ENCODE peak calls at places on chromosome 3, in eight cellular contexts. O is HT1080, K is AG09309, H is GM04503, Q is B cell, W is RPMI8226, E is endothelial cell, R is NCI-H446. N is an unnamed sample.

GRCh38 chr3:55664387-55664786 is 177.3 kb upstream of the WNT5A start:
- DNase-seq in O (no peak), H (no peak), R (no peak), W (no peak), E (no peak), K (no peak), Q (no peak), N (no peak)

GRCh38 chr3:179954226-179954870 is 82.4 kb downstream of the PEX5L start:
- DNase-seq in W (peak; percentile 76), R (no peak), H (no peak), E (no peak), K (no peak), Q (no peak), O (no peak), N (no peak)

GRCh38 chr3:69872783-69873378 is 126.7 kb upstream of the SAMMSON start:
- DNase-seq in O (no peak), E (no peak), Q (no peak), R (no peak), W (no peak), H (no peak), K (no peak), N (no peak)

GRCh38 chr3:192917258-192917507 is 473 bp downstream of the MB21D2 start:
- DNase-seq in Q (peak; percentile 9), H (no peak), E (peak; percentile 39), W (peak; percentile 35), R (no peak), K (no peak), O (no peak), N (no peak)

GRCh38 chr3:195126073-195126605 is 144.8 kb downstream of the XXYLT1 start:
- DNase-seq in O (no peak), E (no peak), W (no peak), K (no peak), H (no peak), Q (no peak), R (no peak), N (no peak)

GRCh38 chr3:177060492-177060891 is 136.8 kb downstream of the TBL1XR1 start:
- DNase-seq in O (no peak), H (no peak), E (no peak), W (no peak), R (no peak), K (no peak), Q (no peak), N (no peak)

GRCh38 chr3:124217542-124217941 is 225.6 kb upstream of the ROPN1 start:
- DNase-seq in W (peak; percentile 68), H (peak; percentile 17), K (peak; percentile 29), R (no peak), E (peak; percentile 72), O (peak; percentile 71), Q (peak; percentile 2), N (no peak)

GRCh38 chr3:117409701-117410459 is 700.3 kb downstream of the TUSC7 start:
- DNase-seq in H (no peak), Q (no peak), E (no peak), W (no peak), K (no peak), O (no peak), R (no peak), N (no peak)

GRCh38 chr3:70989174-70989573 is 594.4 kb downstream of the FOXP1 start:
- DNase-seq in K (no peak), W (no peak), H (peak; percentile 61), R (no peak), Q (no peak), E (no peak), O (peak; percentile 56), N (no peak)

GRCh38 chr3:62186967-62187366 is 186.4 kb downstream of the FEZF2 start:
- DNase-seq in O (no peak), H (no peak), Q (no peak), W (no peak), R (no peak), K (no peak), E (peak; percentile 13), N (no peak)

GRCh38 chr3:7204848-7205156 is 343.9 kb downstream of the GRM7 start:
- DNase-seq in R (no peak), H (no peak), K (no peak), O (no peak), W (no peak), Q (no peak), E (no peak), N (no peak)

GRCh38 chr3:111545349-111545748 is 3.4 kb downstream of the CD96 start:
- DNase-seq in E (no peak), O (no peak), W (no peak), Q (no peak), K (no peak), R (no peak), H (no peak), N (no peak)

GRCh38 chr3:87350367-87351199 is 74.2 kb upstream of the POU1F1 start:
- DNase-seq in R (no peak), Q (peak; percentile 56), W (peak; percentile 50), H (peak; percentile 6), K (peak; percentile 14), E (peak; percentile 9), O (peak; percentile 24), N (no peak)

GRCh38 chr3:42698911-42699230 is 3.7 kb downstream of the HHATL start:
- DNase-seq in O (no peak), E (no peak), Q (no peak), K (no peak), W (peak; percentile 85), R (no peak), H (no peak), N (no peak)

GRCh38 chr3:32743934-32744333 is 58.9 kb downstream of the CNOT10 start:
- DNase-seq in R (no peak), H (no peak), W (no peak), E (no peak), K (peak; percentile 70), O (no peak), Q (no peak), N (no peak)

GRCh38 chr3:172658344-172659245 is 52.3 kb downstream of the NCEH1 start:
- DNase-seq in E (no peak), H (peak; percentile 81), Q (no peak), R (peak; percentile 46), W (peak; percentile 17), O (peak; percentile 99), K (peak; percentile 73), N (no peak)

GRCh38 chr3:102189564-102190339 is 245.1 kb upstream of the ZPLD1 start:
- DNase-seq in K (no peak), E (no peak), H (no peak), W (no peak), Q (no peak), O (no peak), R (no peak), N (no peak)

N was measured in activated T-helper 1 cell treated with Interleukin-2 at 50 U/mL for 16 hours.